ENCODE peak calls at places on chromosomes 5 and 9, in four cellular contexts. H is ovary; S is pancreas; X is CD8-positive, alpha-beta T cell. V is an unnamed sample.

GRCh38 chr5:103031607-103032006 is 88.3 kb downstream of the GIN1 start:
- DNase-seq in H (no peak), S (no peak), X (no peak), V (no peak)

GRCh38 chr9:112112941-112113399 is 62.1 kb downstream of the SUSD1 start:
- DNase-seq in H (no peak), S (peak; percentile 64), X (no peak), V (peak; percentile 24)

GRCh38 chr5:151577566-151577965 is 13.6 kb downstream of the FAT2 start:
- DNase-seq in H (no peak), S (no peak), X (no peak), V (no peak)

GRCh38 chr9:96382175-96382574 is 1.3 kb downstream of the SLC35D2 start:
- DNase-seq in H (no peak), S (no peak), X (no peak), V (no peak)

GRCh38 chr9:91421022-91421765 is 2.4 kb downstream of the NFIL3 start:
- DNase-seq in H (peak; percentile 67), S (peak; percentile 33), X (no peak), V (peak; percentile 87)

GRCh38 chr5:149414405-149415244 is 35.5 kb upstream of the IL17B start:
- DNase-seq in H (peak; percentile 35), S (no peak), X (no peak), V (no peak)

GRCh38 chr9:92147854-92148184 is 32.6 kb upstream of the SPTLC1 start:
- DNase-seq in H (no peak), S (no peak), X (no peak), V (no peak)

GRCh38 chr5:11483630-11484029 is 420.6 kb downstream of the CTNND2 start:
- DNase-seq in H (no peak), S (no peak), X (no peak), V (no peak)

GRCh38 chr5:22779499-22779898 is 73.6 kb downstream of the CDH12 start:
- DNase-seq in H (no peak), S (no peak), X (no peak), V (no peak)

DNA sequence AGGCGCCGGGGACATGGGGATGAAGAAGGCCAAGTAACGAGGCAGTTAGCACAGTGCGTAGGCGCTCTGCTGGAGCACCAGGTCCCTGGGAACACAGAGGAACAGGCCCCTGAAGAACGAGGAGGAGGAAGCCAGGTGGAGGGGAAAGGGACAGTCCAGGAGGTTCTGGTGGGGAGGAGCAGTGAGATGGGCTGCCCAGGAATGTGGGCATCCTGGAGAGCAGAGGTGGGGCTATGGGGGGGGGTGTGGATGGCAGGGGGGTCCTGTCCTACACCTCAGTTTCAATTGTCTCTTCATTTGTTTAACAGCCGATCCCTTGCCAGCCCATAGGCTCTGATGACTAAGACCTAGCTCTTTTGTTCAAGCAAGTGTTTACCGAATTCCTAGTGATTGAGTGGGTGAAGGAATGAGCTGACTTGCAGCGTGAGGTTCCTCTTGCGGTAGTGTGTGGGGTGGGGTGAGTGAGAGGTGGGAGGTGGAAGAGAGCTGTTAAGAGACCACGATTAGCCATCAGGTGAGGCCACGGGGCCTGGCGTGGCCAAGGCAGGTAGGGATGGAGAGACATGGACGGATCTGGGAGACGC is 8.4 kb upstream of the PHYHD1 start:
- DNase-seq in H (no peak), S (no peak), X (no peak), V (no peak)
- H3K4me1 ChIP-seq in H (peaks cover 41% of the 10 kb centered on the region), S (peaks cover 13% of the 10 kb centered on the region), X (peaks cover 53% of the 10 kb centered on the region), V (no peaks in the 10 kb centered on the region)

DNA sequence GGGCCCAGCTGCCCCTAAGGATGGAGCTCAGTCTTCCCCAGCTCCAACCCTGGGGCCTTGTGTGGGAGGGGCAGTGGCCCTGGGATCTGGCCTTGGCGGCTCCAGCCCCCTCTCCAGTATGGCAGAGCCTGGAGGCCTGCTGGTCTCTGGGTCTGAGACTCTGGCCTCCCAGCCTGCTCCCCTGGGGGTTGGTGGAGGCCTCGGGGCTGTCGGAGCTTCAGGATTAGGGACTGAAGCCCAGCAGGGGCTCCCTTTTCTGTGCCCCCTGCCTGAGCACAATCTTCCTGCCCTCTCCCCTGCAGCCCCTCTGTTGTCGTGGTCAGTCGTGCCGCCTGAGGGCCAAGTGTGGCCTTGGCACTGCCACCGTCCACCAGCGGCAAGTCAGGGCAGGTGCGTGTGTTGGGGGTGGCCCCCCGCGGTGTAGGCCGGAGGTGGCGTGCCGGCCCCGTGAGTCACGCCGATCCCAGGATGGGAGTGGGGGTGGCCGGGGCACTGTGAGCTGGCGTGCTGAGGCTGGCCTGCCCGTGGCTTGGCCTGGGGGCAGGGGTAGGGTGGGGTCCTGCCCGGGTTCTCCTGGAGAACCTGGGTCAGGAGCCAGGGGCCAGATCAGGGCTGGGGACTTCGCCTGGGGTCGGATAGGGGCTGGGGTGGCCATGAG is 53.6 kb downstream of the RXRA start:
- DNase-seq in H (no peak), S (peak; percentile 49), X (no peak), V (no peak)
- H3K4me1 ChIP-seq in H (peaks cover 63% of the 10 kb centered on the region), S (peaks cover 37% of the 10 kb centered on the region), X (peaks cover 29% of the 10 kb centered on the region), V (peaks cover 9% of the 10 kb centered on the region)

GRCh38 chr5:172775326-172776234 is 4.6 kb upstream of the DUSP1 start:
- DNase-seq in H (no peak), S (peak; percentile 65), X (no peak), V (no peak)
- H3K4me1 ChIP-seq in H (no peaks in the 10 kb centered on the region), S (peaks cover 20% of the 10 kb centered on the region), X (peaks cover 29% of the 10 kb centered on the region), V (peaks cover 9% of the 10 kb centered on the region)

DNA sequence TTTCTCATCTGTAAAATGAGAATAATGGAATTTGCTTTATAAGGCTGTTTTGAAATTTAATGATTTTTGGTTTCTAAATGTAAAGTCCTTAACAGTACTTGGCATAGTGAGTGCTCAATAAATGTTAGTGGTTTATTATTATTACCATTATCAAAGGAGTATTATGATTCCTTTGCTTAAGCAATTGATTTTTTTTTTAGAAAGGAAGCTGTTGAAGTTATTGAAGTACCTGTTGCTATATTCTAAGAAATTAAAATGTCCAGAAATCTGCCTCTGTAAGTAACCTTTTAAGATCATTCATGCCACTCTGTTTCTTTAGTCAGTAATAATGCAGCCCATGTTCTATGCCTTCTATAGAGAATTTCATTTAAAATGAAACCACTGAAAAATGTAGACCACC is 15.0 kb downstream of the SMAD5 start:
- DNase-seq in H (no peak), S (no peak), X (no peak), V (no peak)
- H3K4me1 ChIP-seq in H (peaks cover 7% of the 10 kb centered on the region), S (peaks cover 19% of the 10 kb centered on the region), X (no peaks in the 10 kb centered on the region), V (peaks cover 3% of the 10 kb centered on the region)

DNA sequence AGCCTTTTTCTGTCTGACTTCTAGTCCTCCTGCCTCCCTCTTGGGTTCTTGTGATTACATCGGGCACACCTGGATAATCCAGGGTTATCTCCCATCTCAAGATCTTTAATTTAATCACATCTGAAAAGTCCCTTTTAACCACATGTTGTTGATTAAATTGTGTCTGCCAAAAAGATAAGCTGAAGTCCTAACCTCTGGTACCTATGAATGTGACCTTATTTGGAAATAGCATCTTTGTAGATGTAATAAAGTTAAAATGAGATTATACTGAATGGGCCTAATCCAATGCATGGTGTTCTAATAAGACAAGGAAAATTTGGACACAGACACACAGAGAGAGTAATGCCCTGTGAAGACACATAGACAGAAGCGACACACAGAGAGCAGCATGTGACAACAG is 232.4 kb downstream of the KCTD16 start:
- DNase-seq in H (no peak), S (no peak), X (no peak), V (no peak)
- H3K4me1 ChIP-seq in H (no peaks in the 10 kb centered on the region), S (peaks cover 10% of the 10 kb centered on the region), X (no peaks in the 10 kb centered on the region), V (no peaks in the 10 kb centered on the region)

DNA sequence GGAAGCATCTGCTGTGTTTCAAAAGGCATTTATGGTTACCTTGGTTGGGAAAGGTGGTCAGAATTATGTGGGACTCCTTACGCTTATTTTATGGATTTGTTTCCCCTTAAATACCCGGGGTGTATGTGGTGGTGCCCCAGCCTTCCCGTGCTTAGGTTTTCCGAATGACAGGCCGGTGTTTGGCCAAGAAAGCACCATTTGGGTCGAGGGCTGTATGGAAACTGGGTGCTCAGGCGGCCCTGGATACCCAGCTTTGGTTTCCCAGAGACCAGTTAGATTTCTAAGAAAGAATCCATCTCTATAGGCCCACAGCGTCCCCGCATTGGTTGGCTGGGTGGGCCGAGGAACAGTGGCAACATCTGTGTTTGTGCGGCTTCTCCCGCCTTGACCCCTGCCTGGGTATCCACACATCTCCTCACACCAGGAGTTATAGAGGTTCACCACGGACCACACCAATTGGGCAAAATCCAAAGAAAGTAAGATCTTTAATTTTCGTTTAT is 868 bp downstream of the ARHGEF28 start:
- DNase-seq in H (no peak), S (no peak), X (no peak), V (no peak)
- H3K4me1 ChIP-seq in H (peaks cover 3% of the 10 kb centered on the region), S (peaks cover 45% of the 10 kb centered on the region), X (no peaks in the 10 kb centered on the region), V (peaks cover 3% of the 10 kb centered on the region)